ENCODE peak calls at places on chromosome 19, in five cellular contexts. X is GM12864, P is HL-60, O is colonic mucosa, B is BE2C. F is an unnamed sample.

GRCh38 chr19:44947041-44947581 is 1.3 kb downstream of the APOC2 start:
- DNase-seq in X (no peak), P (peak), O (no peak), B (no peak), F (no peak)

GRCh38 chr19:50046649-50047503 is 21.1 kb downstream of the ZNF473 start:
- DNase-seq in X (no peak), P (no peak), O (peak), B (peak), F (peak)

GRCh38 chr19:51891193-51891747 is 3.5 kb upstream of the ZNF577 start:
- DNase-seq in X (no peak), P (no peak), O (no peak), B (no peak), F (no peak)

GRCh38 chr19:29682236-29682895 is 17.1 kb downstream of the PLEKHF1 start:
- DNase-seq in X (no peak), P (no peak), O (no peak), B (no peak), F (no peak)

GRCh38 chr19:51810228-51810627 is 15.3 kb downstream of the FPR3 start:
- DNase-seq in X (no peak), P (no peak), O (no peak), B (no peak), F (no peak)

GRCh38 chr19:49853852-49854849 is 3.2 kb downstream of the PTOV1 start:
- DNase-seq in X (no peak), P (no peak), O (peak), B (no peak), F (no peak)

GRCh38 chr19:14366529-14366928 is 14.7 kb upstream of the ADGRE5 start:
- DNase-seq in X (peak), P (no peak), O (peak), B (peak), F (no peak)

GRCh38 chr19:35261356-35262100 is 7.2 kb upstream of the USF2 start:
- DNase-seq in X (no peak), P (no peak), O (peak), B (no peak), F (no peak)

GRCh38 chr19:43662487-43662886 is 7.5 kb downstream of the PLAUR start:
- DNase-seq in X (no peak), P (no peak), O (no peak), B (no peak), F (no peak)

GRCh38 chr19:4069331-4069959 is 2.7 kb upstream of the ZBTB7A start:
- DNase-seq in X (no peak), P (peak), O (peak), B (no peak), F (no peak)

GRCh38 chr19:18264956-18265610 is 9.2 kb downstream of the IQCN start:
- DNase-seq in X (no peak), P (no peak), O (no peak), B (no peak), F (no peak)

GRCh38 chr19:18895828-18896341 is at the start of gene CERS1:
- DNase-seq in X (no peak), P (no peak), O (no peak), B (peak), F (peak)

GRCh38 chr19:40411958-40412499 is 1.1 kb downstream of the PRX start:
- DNase-seq in X (no peak), P (no peak), O (no peak), B (no peak), F (no peak)

GRCh38 chr19:3362217-3362907 is 4.0 kb upstream of the NFIC start:
- DNase-seq in X (no peak), P (no peak), O (no peak), B (no peak), F (no peak)

GRCh38 chr19:30682576-30683536 is 310.7 kb downstream of the ZNF536 start:
- DNase-seq in X (no peak), P (no peak), O (peak), B (peak), F (peak)

GRCh38 chr19:7869910-7870511 is 4.2 kb downstream of the PRR36 start:
- DNase-seq in X (peak), P (no peak), O (peak), B (peak), F (peak)

GRCh38 chr19:46192990-46193650 is 36.4 kb upstream of the IGFL1 start:
- DNase-seq in X (no peak), P (peak), O (peak), B (peak), F (no peak)

GRCh38 chr19:29263305-29264080 is 50.5 kb upstream of the UQCRFS1 start:
- DNase-seq in X (no peak), P (peak), O (peak), B (peak), F (peak)

GRCh38 chr19:34075661-34076091 is 96.6 kb upstream of the LSM14A start:
- DNase-seq in X (no peak), P (no peak), O (no peak), B (no peak), F (no peak)

GRCh38 chr19:7762719-7763293 is at the start of gene CLEC4M:
- DNase-seq in X (no peak), P (no peak), O (no peak), B (no peak), F (no peak)

GRCh38 chr19:50378169-50378862 is 2.1 kb downstream of the NR1H2 start:
- DNase-seq in X (no peak), P (no peak), O (no peak), B (no peak), F (no peak)

GRCh38 chr19:5245631-5246553 is 94.7 kb downstream of the PTPRS start:
- DNase-seq in X (no peak), P (no peak), O (no peak), B (no peak), F (no peak)

GRCh38 chr19:46392252-46392801 is 21.0 kb downstream of the CCDC8 start:
- DNase-seq in X (no peak), P (no peak), O (no peak), B (no peak), F (no peak)

GRCh38 chr19:40716031-40716654 is 543 bp downstream of the COQ8B start:
- DNase-seq in X (peak), P (no peak), O (no peak), B (peak), F (no peak)

GRCh38 chr19:7840629-7841028 is 10.6 kb downstream of the EVI5L start:
- DNase-seq in X (no peak), P (no peak), O (no peak), B (no peak), F (no peak)

GRCh38 chr19:44856438-44857083 is 10.5 kb downstream of the NECTIN2 start:
- DNase-seq in X (no peak), P (peak), O (no peak), B (no peak), F (no peak)

GRCh38 chr19:49149652-49150105 is 5.5 kb downstream of the HRC start:
- DNase-seq in X (no peak), P (peak), O (peak), B (peak), F (peak)

GRCh38 chr19:4749870-4750269 is 26.2 kb upstream of the DPP9 start:
- DNase-seq in X (no peak), P (no peak), O (no peak), B (peak), F (peak)

GRCh38 chr19:3236272-3236671 is 11.8 kb downstream of the CELF5 start:
- DNase-seq in X (no peak), P (no peak), O (no peak), B (no peak), F (no peak)

GRCh38 chr19:47049307-47049700 is 880 bp upstream of the TMEM160 start:
- DNase-seq in X (no peak), P (no peak), O (no peak), B (no peak), F (no peak)

GRCh38 chr19:8319807-8320520 is 1.2 kb downstream of the NDUFA7 start:
- DNase-seq in X (no peak), P (no peak), O (no peak), B (no peak), F (no peak)

GRCh38 chr19:28288850-28289249 is 924.1 kb downstream of the UQCRFS1 start:
- DNase-seq in X (no peak), P (no peak), O (peak), B (no peak), F (no peak)

GRCh38 chr19:48858984-48859710 is 9.3 kb downstream of the PLEKHA4 start:
- DNase-seq in X (no peak), P (no peak), O (peak), B (no peak), F (peak)

GRCh38 chr19:45640849-45641273 is 1.7 kb upstream of the EML2 start:
- DNase-seq in X (no peak), P (no peak), O (peak), B (no peak), F (no peak)

GRCh38 chr19:8423821-8424223 is 10.7 kb downstream of the MARCHF2 start:
- DNase-seq in X (no peak), P (peak), O (peak), B (peak), F (peak)

GRCh38 chr19:2475018-2475701 is 767 bp upstream of the GADD45B start:
- DNase-seq in X (no peak), P (no peak), O (peak), B (peak), F (no peak)

GRCh38 chr19:32464279-32464678 is 58.7 kb downstream of the DPY19L3 start:
- DNase-seq in X (no peak), P (no peak), O (no peak), B (no peak), F (no peak)
- TF ChIP-seq CTCF in X (no peak), P (no peak), O (no peak), B (peak), F (peak)

GRCh38 chr19:11549386-11549953 is 9.6 kb downstream of the ELOF1 start:
- DNase-seq in X (no peak), P (no peak), O (no peak), B (no peak), F (no peak)

GRCh38 chr19:11550265-11550664 is 8.8 kb downstream of the ELOF1 start:
- DNase-seq in X (no peak), P (no peak), O (no peak), B (no peak), F (no peak)

GRCh38 chr19:11552666-11553372 is 6.2 kb downstream of the ELOF1 start:
- DNase-seq in X (no peak), P (no peak), O (no peak), B (no peak), F (no peak)

GRCh38 chr19:11554160-11554559 is 4.9 kb downstream of the ELOF1 start:
- DNase-seq in X (no peak), P (no peak), O (no peak), B (no peak), F (no peak)

GRCh38 chr19:11551603-11552235 is 7.3 kb downstream of the ELOF1 start:
- DNase-seq in X (no peak), P (no peak), O (no peak), B (peak), F (peak)
- TF ChIP-seq CTCF in X (peak), P (no peak), O (no peak), B (peak), F (peak)

DNA sequence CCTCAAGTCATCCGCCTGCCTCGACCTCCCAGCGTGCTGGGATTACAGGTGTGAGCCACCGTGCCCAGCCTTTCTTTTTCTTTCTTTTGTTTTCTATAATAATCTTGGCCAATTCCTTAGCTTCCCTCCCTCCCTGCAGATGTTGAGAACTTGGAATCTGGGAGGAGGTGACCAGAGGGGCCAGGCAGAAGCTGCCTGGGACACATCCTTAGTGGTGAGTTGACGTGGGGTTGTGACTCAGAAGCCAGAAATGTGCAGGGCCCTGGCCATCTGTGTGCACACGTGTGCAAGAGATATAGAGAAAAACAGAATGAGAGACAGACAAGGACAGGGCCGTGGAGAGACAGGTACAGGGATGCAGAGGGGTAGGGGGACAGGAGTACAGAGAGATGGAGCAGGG is 154.3 kb downstream of the SIPA1L3 start:
- DNase-seq in X (no peak), P (no peak), O (no peak), B (no peak), F (no peak)
- TF ChIP-seq CTCF in X (no peak), P (no peak), O (no peak), B (no peak), F (no peak)

GRCh38 chr19:1471514-1472107 is 7.4 kb downstream of the C19orf25 start:
- DNase-seq in X (no peak), P (no peak), O (no peak), B (no peak), F (peak)
- TF ChIP-seq CTCF in X (no peak), P (no peak), O (no peak), B (peak), F (no peak)